ENCODE peak calls at places on chromosomes 13 and 19, in seven cellular contexts. One of them, this sample, is unnamed.

GRCh38 chr19:3374369-3375112 is 8.2 kb downstream of the NFIC start:
- DNase-seq in activated B cell treated with CpG ODN at 0.5 μM for 24 hours: no peak
- DNase-seq in stimulated activated CD8-positive, alpha-beta memory T cell treated with anti-CD3 and anti-CD28 coated beads, Interleukin-12 subunit alpha, Interleukin-12 subunit beta, amount 100 ng/mL, for 1 hour: no peak
- DNase-seq in CD4-positive, CD25-positive, alpha-beta regulatory T cell: no peak
- DNase-seq in EH: no peak
- DNase-seq in HepG2: no peak
- DNase-seq in AG09309: no peak
- DNase-seq in this sample: no peak

GRCh38 chr13:113882266-113882627 is 18.4 kb upstream of the GAS6 start:
- DNase-seq in activated B cell treated with CpG ODN at 0.5 μM for 24 hours: no peak
- DNase-seq in stimulated activated CD8-positive, alpha-beta memory T cell treated with anti-CD3 and anti-CD28 coated beads, Interleukin-12 subunit alpha, Interleukin-12 subunit beta, amount 100 ng/mL, for 1 hour: no peak
- DNase-seq in EH: no peak
- DNase-seq in AG09309: no peak
- DNase-seq in HepG2: no peak
- DNase-seq in CD4-positive, CD25-positive, alpha-beta regulatory T cell: no peak
- DNase-seq in this sample: peak

GRCh38 chr13:37715606-37716015 is 117.0 kb upstream of the POSTN start:
- DNase-seq in EH: peak
- DNase-seq in activated B cell treated with CpG ODN at 0.5 μM for 24 hours: no peak
- DNase-seq in stimulated activated CD8-positive, alpha-beta memory T cell treated with anti-CD3 and anti-CD28 coated beads, Interleukin-12 subunit alpha, Interleukin-12 subunit beta, amount 100 ng/mL, for 1 hour: no peak
- DNase-seq in AG09309: peak
- DNase-seq in CD4-positive, CD25-positive, alpha-beta regulatory T cell: no peak
- DNase-seq in HepG2: no peak
- DNase-seq in this sample: no peak

GRCh38 chr19:9057505-9058258 is 29.2 kb upstream of the OR1M1 start:
- DNase-seq in activated B cell treated with CpG ODN at 0.5 μM for 24 hours: no peak
- DNase-seq in stimulated activated CD8-positive, alpha-beta memory T cell treated with anti-CD3 and anti-CD28 coated beads, Interleukin-12 subunit alpha, Interleukin-12 subunit beta, amount 100 ng/mL, for 1 hour: no peak
- DNase-seq in EH: no peak
- DNase-seq in AG09309: no peak
- DNase-seq in CD4-positive, CD25-positive, alpha-beta regulatory T cell: no peak
- DNase-seq in HepG2: no peak
- DNase-seq in this sample: no peak

GRCh38 chr19:49475995-49476880 is 2.2 kb downstream of the FLT3LG start:
- DNase-seq in activated B cell treated with CpG ODN at 0.5 μM for 24 hours: no peak
- DNase-seq in AG09309: no peak
- DNase-seq in CD4-positive, CD25-positive, alpha-beta regulatory T cell: peak
- DNase-seq in HepG2: no peak
- DNase-seq in stimulated activated CD8-positive, alpha-beta memory T cell treated with anti-CD3 and anti-CD28 coated beads, Interleukin-12 subunit alpha, Interleukin-12 subunit beta, amount 100 ng/mL, for 1 hour: no peak
- DNase-seq in EH: no peak
- DNase-seq in this sample: no peak

GRCh38 chr19:8576273-8576993 is 809 bp downstream of the MYO1F start:
- DNase-seq in stimulated activated CD8-positive, alpha-beta memory T cell treated with anti-CD3 and anti-CD28 coated beads, Interleukin-12 subunit alpha, Interleukin-12 subunit beta, amount 100 ng/mL, for 1 hour: no peak
- DNase-seq in CD4-positive, CD25-positive, alpha-beta regulatory T cell: no peak
- DNase-seq in EH: no peak
- DNase-seq in activated B cell treated with CpG ODN at 0.5 μM for 24 hours: no peak
- DNase-seq in HepG2: no peak
- DNase-seq in AG09309: no peak
- DNase-seq in this sample: no peak

GRCh38 chr13:70604448-70604847 is 496.2 kb upstream of the KLHL1 start:
- DNase-seq in AG09309: no peak
- DNase-seq in CD4-positive, CD25-positive, alpha-beta regulatory T cell: no peak
- DNase-seq in stimulated activated CD8-positive, alpha-beta memory T cell treated with anti-CD3 and anti-CD28 coated beads, Interleukin-12 subunit alpha, Interleukin-12 subunit beta, amount 100 ng/mL, for 1 hour: no peak
- DNase-seq in activated B cell treated with CpG ODN at 0.5 μM for 24 hours: no peak
- DNase-seq in EH: no peak
- DNase-seq in HepG2: no peak
- DNase-seq in this sample: no peak

GRCh38 chr19:14006766-14007562 is 844 bp upstream of the RFX1 start:
- DNase-seq in HepG2: no peak
- DNase-seq in activated B cell treated with CpG ODN at 0.5 μM for 24 hours: peak
- DNase-seq in CD4-positive, CD25-positive, alpha-beta regulatory T cell: no peak
- DNase-seq in stimulated activated CD8-positive, alpha-beta memory T cell treated with anti-CD3 and anti-CD28 coated beads, Interleukin-12 subunit alpha, Interleukin-12 subunit beta, amount 100 ng/mL, for 1 hour: no peak
- DNase-seq in EH: no peak
- DNase-seq in AG09309: no peak
- DNase-seq in this sample: no peak

GRCh38 chr13:110323172-110323851 is 16.2 kb downstream of the COL4A2 start:
- DNase-seq in AG09309: no peak
- DNase-seq in activated B cell treated with CpG ODN at 0.5 μM for 24 hours: no peak
- DNase-seq in EH: peak
- DNase-seq in HepG2: no peak
- DNase-seq in stimulated activated CD8-positive, alpha-beta memory T cell treated with anti-CD3 and anti-CD28 coated beads, Interleukin-12 subunit alpha, Interleukin-12 subunit beta, amount 100 ng/mL, for 1 hour: no peak
- DNase-seq in CD4-positive, CD25-positive, alpha-beta regulatory T cell: no peak
- DNase-seq in this sample: no peak

GRCh38 chr19:8224394-8225145 is 15.4 kb downstream of the CERS4 start:
- DNase-seq in CD4-positive, CD25-positive, alpha-beta regulatory T cell: no peak
- DNase-seq in AG09309: no peak
- DNase-seq in EH: no peak
- DNase-seq in activated B cell treated with CpG ODN at 0.5 μM for 24 hours: no peak
- DNase-seq in HepG2: no peak
- DNase-seq in stimulated activated CD8-positive, alpha-beta memory T cell treated with anti-CD3 and anti-CD28 coated beads, Interleukin-12 subunit alpha, Interleukin-12 subunit beta, amount 100 ng/mL, for 1 hour: no peak
- DNase-seq in this sample: no peak

GRCh38 chr19:40217921-40218890 is at the start of gene TTC9B:
- DNase-seq in stimulated activated CD8-positive, alpha-beta memory T cell treated with anti-CD3 and anti-CD28 coated beads, Interleukin-12 subunit alpha, Interleukin-12 subunit beta, amount 100 ng/mL, for 1 hour: no peak
- DNase-seq in AG09309: no peak
- DNase-seq in EH: peak
- DNase-seq in HepG2: no peak
- DNase-seq in CD4-positive, CD25-positive, alpha-beta regulatory T cell: peak
- DNase-seq in activated B cell treated with CpG ODN at 0.5 μM for 24 hours: peak
- DNase-seq in this sample: no peak

GRCh38 chr13:90717451-90717936 is 630.0 kb upstream of the MIR17HG start:
- DNase-seq in HepG2: no peak
- DNase-seq in stimulated activated CD8-positive, alpha-beta memory T cell treated with anti-CD3 and anti-CD28 coated beads, Interleukin-12 subunit alpha, Interleukin-12 subunit beta, amount 100 ng/mL, for 1 hour: no peak
- DNase-seq in AG09309: peak
- DNase-seq in EH: peak
- DNase-seq in CD4-positive, CD25-positive, alpha-beta regulatory T cell: no peak
- DNase-seq in activated B cell treated with CpG ODN at 0.5 μM for 24 hours: no peak
- DNase-seq in this sample: no peak

GRCh38 chr19:1719519-1719918 is 33.8 kb upstream of the ONECUT3 start:
- DNase-seq in AG09309: no peak
- DNase-seq in EH: no peak
- DNase-seq in activated B cell treated with CpG ODN at 0.5 μM for 24 hours: no peak
- DNase-seq in CD4-positive, CD25-positive, alpha-beta regulatory T cell: no peak
- DNase-seq in HepG2: no peak
- DNase-seq in stimulated activated CD8-positive, alpha-beta memory T cell treated with anti-CD3 and anti-CD28 coated beads, Interleukin-12 subunit alpha, Interleukin-12 subunit beta, amount 100 ng/mL, for 1 hour: no peak
- DNase-seq in this sample: no peak

This sample was measured in MM.1S.